ENCODE peak calls at places on chromosome 6, in ten cellular contexts. E is psoas muscle, J is OCI-LY7, S is Caco-2, L is esophagus squamous epithelium, C is right atrium auricular region, W is heart right ventricle, N is mammary epithelial cell, D is osteoblast, B is cardiac muscle cell. R is an unnamed sample.

GRCh38 chr6:167717455-167717854 is 109.3 kb upstream of the AFDN start:
- DNase-seq in E (no peak), J (no peak), S (no peak), L (no peak), C (no peak), W (no peak), N (no peak), D (no peak), B (no peak), R (no peak)

GRCh38 chr6:150203378-150203777 is 60.5 kb downstream of the PPP1R14C start:
- DNase-seq in E (no peak), J (no peak), S (no peak), L (no peak), C (no peak), W (no peak), N (no peak), D (peak; percentile 50), B (no peak), R (no peak)

GRCh38 chr6:30646450-30647038 is 389 bp upstream of the C6orf136 start:
- DNase-seq in E (peak; percentile 97), J (no peak), S (peak; percentile 22), L (no peak), C (peak; percentile 90), W (peak; percentile 92), N (no peak), D (peak; percentile 99), B (peak; percentile 12), R (no peak)

GRCh38 chr6:27091661-27092315 is 155.7 kb upstream of the PRSS16 start:
- DNase-seq in E (no peak), J (peak; percentile 8), S (peak; percentile 53), L (no peak), C (no peak), W (no peak), N (peak; percentile 88), D (peak; percentile 91), B (peak; percentile 49), R (no peak)

GRCh38 chr6:13071946-13072345 is 256.4 kb downstream of the TBC1D7 start:
- DNase-seq in E (no peak), J (no peak), S (no peak), L (no peak), C (no peak), W (no peak), N (no peak), D (no peak), B (no peak), R (peak; percentile 3)

GRCh38 chr6:13445005-13445743 is 42.2 kb downstream of the GFOD1 start:
- DNase-seq in E (peak; percentile 79), J (no peak), S (no peak), L (no peak), C (no peak), W (peak; percentile 56), N (peak; percentile 83), D (no peak), B (peak; percentile 81), R (no peak)

GRCh38 chr6:92577077-92577719 is 842.2 kb downstream of the EPHA7 start:
- DNase-seq in E (peak; percentile 34), J (no peak), S (peak; percentile 5), L (no peak), C (no peak), W (no peak), N (no peak), D (no peak), B (no peak), R (no peak)

GRCh38 chr6:56866917-56867522 is 87.9 kb upstream of the BEND6 start:
- DNase-seq in E (no peak), J (no peak), S (no peak), L (no peak), C (no peak), W (no peak), N (peak; percentile 24), D (no peak), B (no peak), R (no peak)

GRCh38 chr6:106448000-106448426 is 87.5 kb downstream of the CRYBG1 start:
- DNase-seq in E (no peak), J (no peak), S (no peak), L (no peak), C (no peak), W (peak; percentile 11), N (no peak), D (no peak), B (no peak), R (no peak)

GRCh38 chr6:45500924-45501816 is 123.4 kb upstream of the SUPT3H start:
- DNase-seq in E (no peak), J (peak; percentile 37), S (peak; percentile 35), L (no peak), C (no peak), W (no peak), N (no peak), D (no peak), B (no peak), R (no peak)
- TF ChIP-seq CTCF in E (no peak), J (peak; percentile 69), S (no peak), L (no peak), C (no peak), W (no peak), N (no peak), D (peak; percentile 31), B (peak; percentile 30), R (no peak)

DNA sequence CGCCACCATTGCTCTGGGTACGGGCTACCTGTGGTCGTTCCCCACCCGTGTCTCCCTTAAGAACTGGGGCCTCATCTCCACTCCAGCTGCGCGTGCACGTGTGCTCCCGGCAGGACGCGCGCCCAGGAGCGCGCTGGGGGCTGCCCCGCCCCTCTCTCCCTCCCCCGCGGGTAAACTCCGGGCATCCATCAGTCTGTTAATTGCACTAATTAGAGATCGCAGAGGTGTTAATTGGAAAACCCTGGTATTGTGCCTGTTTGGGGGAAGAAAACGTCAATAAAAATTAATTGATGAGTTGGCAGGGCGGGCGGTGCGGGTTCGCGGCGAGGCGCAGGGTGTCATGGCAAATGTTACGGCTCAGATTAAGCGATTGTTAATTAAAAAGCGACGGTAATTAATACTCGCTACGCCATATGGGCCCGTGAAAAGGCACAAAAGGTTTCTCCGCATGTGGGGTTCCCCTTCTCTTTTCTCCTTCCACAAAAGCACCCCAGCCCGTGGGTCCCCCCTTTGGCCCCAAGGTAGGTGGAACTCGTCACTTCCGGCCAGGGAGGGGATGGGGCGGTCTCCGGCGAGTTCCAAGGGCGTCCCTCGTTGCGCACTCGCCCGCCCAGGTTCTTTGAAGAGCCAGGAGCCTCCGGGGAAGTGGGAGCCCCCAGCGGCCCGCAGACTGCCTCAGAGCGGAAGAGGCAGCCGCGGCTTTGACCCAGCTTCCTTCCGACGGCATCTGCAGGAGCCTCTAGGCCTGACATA is 14.4 kb downstream of the FOXP4 start:
- DNase-seq in E (peak; percentile 81), J (peak; percentile 16), S (no peak), L (peak; percentile 40), C (no peak), W (peak; percentile 75), N (no peak), D (peak; percentile 94), B (peak; percentile 44), R (no peak)
- H3K4me1 ChIP-seq in E (peaks cover 24% of the 10 kb centered on the region), J (peaks cover 28% of the 10 kb centered on the region), S (no peaks in the 10 kb centered on the region), L (peaks cover 27% of the 10 kb centered on the region), C (no peaks in the 10 kb centered on the region), W (peaks cover 27% of the 10 kb centered on the region), N (no peaks in the 10 kb centered on the region), D (no peaks in the 10 kb centered on the region), B (peaks cover 24% of the 10 kb centered on the region), R (peaks cover 23% of the 10 kb centered on the region)

DNA sequence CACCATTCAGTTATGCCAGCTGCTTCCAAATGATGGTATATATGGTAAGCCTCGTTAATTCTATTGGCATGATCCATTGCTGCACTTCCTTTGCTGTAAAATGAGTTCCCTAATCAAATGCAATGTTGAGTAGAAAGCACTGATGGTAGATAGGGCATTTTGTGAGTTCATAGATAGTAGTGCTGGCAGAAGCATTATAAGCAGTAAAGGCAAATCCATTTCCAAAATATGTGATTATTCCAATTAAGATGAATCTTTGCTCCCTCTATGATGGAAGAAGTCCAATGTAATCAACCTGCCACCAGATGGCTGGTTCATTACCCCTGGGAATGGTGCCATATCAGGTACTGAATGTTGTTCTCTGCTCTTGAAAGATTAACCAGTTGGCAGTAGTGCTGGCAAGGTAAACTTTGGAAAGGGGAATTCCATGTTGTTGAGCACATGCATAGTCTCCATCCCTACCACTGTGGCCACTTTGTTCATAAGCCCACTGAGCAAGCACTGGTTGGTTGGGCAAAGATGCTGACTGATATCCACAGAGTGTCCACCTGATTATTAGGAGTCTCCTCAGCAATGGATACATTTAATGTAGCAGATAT is 5.6 kb upstream of the TBPL1 start:
- DNase-seq in E (no peak), J (no peak), S (no peak), L (no peak), C (no peak), W (no peak), N (no peak), D (no peak), B (no peak), R (no peak)
- TF ChIP-seq CTCF in E (no peak), J (no peak), S (no peak), L (no peak), C (no peak), W (no peak), N (no peak), D (no peak), B (no peak), R (no peak)

GRCh38 chr6:37371158-37372083 is 17.6 kb downstream of the RNF8 start:
- DNase-seq in E (no peak), J (no peak), S (no peak), L (no peak), C (no peak), W (no peak), N (no peak), D (no peak), B (no peak), R (no peak)

GRCh38 chr6:37376078-37376743 is 22.4 kb downstream of the RNF8 start:
- DNase-seq in E (no peak), J (no peak), S (no peak), L (no peak), C (no peak), W (no peak), N (no peak), D (no peak), B (no peak), R (no peak)

GRCh38 chr6:37372116-37372515 is 18.3 kb downstream of the RNF8 start:
- DNase-seq in E (no peak), J (no peak), S (no peak), L (no peak), C (no peak), W (no peak), N (no peak), D (no peak), B (no peak), R (no peak)

GRCh38 chr6:37375376-37375775 is 21.6 kb downstream of the RNF8 start:
- DNase-seq in E (no peak), J (no peak), S (no peak), L (no peak), C (no peak), W (no peak), N (peak; percentile 37), D (no peak), B (no peak), R (no peak)

DNA sequence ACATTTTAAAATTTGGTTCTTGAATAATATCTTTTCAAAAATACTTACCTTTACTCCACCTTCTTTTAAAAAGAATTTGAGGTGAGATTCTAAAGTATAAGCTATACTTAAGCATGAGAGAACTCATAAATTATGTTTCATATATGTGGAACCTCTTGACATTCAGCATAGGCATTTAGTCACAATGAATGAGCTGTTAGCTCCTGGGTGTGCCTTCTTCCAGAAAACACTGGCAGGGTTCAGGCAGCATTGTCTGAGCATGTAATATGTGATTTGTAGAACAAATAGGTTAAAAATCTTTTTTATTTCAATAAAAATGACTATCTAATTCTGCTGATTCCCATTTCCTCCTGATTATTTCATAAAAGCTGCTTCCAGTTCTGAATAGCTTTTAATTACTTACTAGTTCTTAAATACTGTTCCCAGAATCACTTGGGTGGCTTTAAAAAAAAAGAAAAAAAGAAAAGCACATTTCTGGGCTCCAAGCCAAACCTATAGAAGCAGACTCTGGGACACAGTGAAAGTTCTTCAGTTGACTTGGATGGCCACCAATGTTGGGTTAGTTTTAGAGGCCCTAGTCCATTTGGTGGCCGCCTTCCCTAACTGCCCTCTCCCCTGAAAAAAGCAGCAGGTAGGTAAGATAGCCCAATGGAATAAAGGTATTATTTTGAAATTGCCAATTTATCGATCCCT is 20.2 kb downstream of the RNF8 start:
- DNase-seq in E (no peak), J (no peak), S (no peak), L (no peak), C (no peak), W (no peak), N (peak; percentile 28), D (no peak), B (no peak), R (no peak)
- H3K4me1 ChIP-seq in E (peaks cover 6% of the 10 kb centered on the region), J (peaks cover 21% of the 10 kb centered on the region), S (no peaks in the 10 kb centered on the region), L (peaks cover 34% of the 10 kb centered on the region), C (no peaks in the 10 kb centered on the region), W (peaks cover 34% of the 10 kb centered on the region), N (peaks cover 9% of the 10 kb centered on the region), D (peaks cover 15% of the 10 kb centered on the region), B (no peaks in the 10 kb centered on the region), R (no peaks in the 10 kb centered on the region)

R was measured in esophagus muscularis mucosa.